ENCODE peak calls at places on chromosomes 1 and 21, in nine cellular contexts. One of them, this sample, is unnamed.

GRCh38 chr21:46005081-46005480 is 23.5 kb downstream of the COL6A1 start:
- DNase-seq in MCF 10A: no peak
- DNase-seq in Peyer's patch: no peak
- DNase-seq in cardiac fibroblast: no peak
- DNase-seq in PC-9: no peak
- DNase-seq in astrocyte of the spinal cord: no peak
- DNase-seq in MM.1S: no peak
- DNase-seq in tibial artery: no peak
- DNase-seq in AG09309: no peak
- DNase-seq in this sample: no peak

GRCh38 chr1:97820470-97821188 is 100.2 kb downstream of the DPYD start:
- DNase-seq in cardiac fibroblast: peak; percentile 60
- DNase-seq in tibial artery: no peak
- DNase-seq in Peyer's patch: no peak
- DNase-seq in astrocyte of the spinal cord: peak; percentile 58
- DNase-seq in AG09309: no peak
- DNase-seq in MM.1S: peak; percentile 42
- DNase-seq in MCF 10A: peak; percentile 43
- DNase-seq in PC-9: peak; percentile 43
- DNase-seq in this sample: peak; percentile 6

GRCh38 chr1:23593556-23594148 is 34.4 kb upstream of the ID3 start:
- DNase-seq in AG09309: no peak
- DNase-seq in cardiac fibroblast: no peak
- DNase-seq in PC-9: peak; percentile 90
- DNase-seq in astrocyte of the spinal cord: peak; percentile 37
- DNase-seq in tibial artery: no peak
- DNase-seq in MCF 10A: peak; percentile 96
- DNase-seq in MM.1S: no peak
- DNase-seq in Peyer's patch: peak; percentile 60
- DNase-seq in this sample: peak; percentile 64

GRCh38 chr1:44786138-44786840 is 1.7 kb downstream of the BEST4 start:
- DNase-seq in AG09309: no peak
- DNase-seq in PC-9: peak; percentile 43
- DNase-seq in astrocyte of the spinal cord: peak; percentile 74
- DNase-seq in tibial artery: peak; percentile 83
- DNase-seq in cardiac fibroblast: peak; percentile 61
- DNase-seq in MCF 10A: peak; percentile 68
- DNase-seq in Peyer's patch: peak; percentile 90
- DNase-seq in MM.1S: peak; percentile 27
- DNase-seq in this sample: peak; percentile 76

GRCh38 chr1:58528518-58528917 is 18.0 kb downstream of the OMA1 start:
- DNase-seq in MCF 10A: peak; percentile 68
- DNase-seq in PC-9: peak; percentile 36
- DNase-seq in astrocyte of the spinal cord: no peak
- DNase-seq in cardiac fibroblast: peak; percentile 84
- DNase-seq in Peyer's patch: no peak
- DNase-seq in tibial artery: no peak
- DNase-seq in AG09309: peak; percentile 54
- DNase-seq in MM.1S: no peak
- DNase-seq in this sample: no peak

GRCh38 chr1:213779228-213779627 is 208.5 kb upstream of the PROX1 start:
- DNase-seq in tibial artery: no peak
- DNase-seq in astrocyte of the spinal cord: no peak
- DNase-seq in Peyer's patch: no peak
- DNase-seq in MM.1S: no peak
- DNase-seq in PC-9: peak; percentile 93
- DNase-seq in cardiac fibroblast: no peak
- DNase-seq in MCF 10A: peak; percentile 32
- DNase-seq in AG09309: no peak
- DNase-seq in this sample: peak; percentile 20

GRCh38 chr1:151579436-151580225 is 32.2 kb upstream of the SNX27 start:
- DNase-seq in PC-9: peak; percentile 74
- DNase-seq in cardiac fibroblast: peak; percentile 16
- DNase-seq in Peyer's patch: no peak
- DNase-seq in astrocyte of the spinal cord: peak; percentile 52
- DNase-seq in AG09309: no peak
- DNase-seq in MCF 10A: peak; percentile 70
- DNase-seq in tibial artery: no peak
- DNase-seq in MM.1S: no peak
- DNase-seq in this sample: no peak

GRCh38 chr1:155082301-155082940 is 3.8 kb downstream of the EFNA3 start:
- DNase-seq in MCF 10A: no peak
- DNase-seq in astrocyte of the spinal cord: no peak
- DNase-seq in tibial artery: no peak
- DNase-seq in Peyer's patch: no peak
- DNase-seq in cardiac fibroblast: no peak
- DNase-seq in AG09309: no peak
- DNase-seq in PC-9: no peak
- DNase-seq in MM.1S: no peak
- DNase-seq in this sample: no peak

GRCh38 chr1:40595623-40596022 is 64.2 kb downstream of the ZNF684 start:
- DNase-seq in AG09309: no peak
- DNase-seq in PC-9: no peak
- DNase-seq in MCF 10A: no peak
- DNase-seq in astrocyte of the spinal cord: no peak
- DNase-seq in tibial artery: no peak
- DNase-seq in cardiac fibroblast: no peak
- DNase-seq in Peyer's patch: no peak
- DNase-seq in MM.1S: no peak
- DNase-seq in this sample: no peak

GRCh38 chr1:234745844-234746797 is 136.1 kb upstream of the IRF2BP2 start:
- DNase-seq in PC-9: peak; percentile 79
- DNase-seq in tibial artery: no peak
- DNase-seq in Peyer's patch: no peak
- DNase-seq in AG09309: no peak
- DNase-seq in MCF 10A: no peak
- DNase-seq in cardiac fibroblast: peak; percentile 56
- DNase-seq in MM.1S: no peak
- DNase-seq in astrocyte of the spinal cord: peak; percentile 62
- DNase-seq in this sample: no peak

GRCh38 chr1:72186733-72187307 is 95.5 kb downstream of the NEGR1 start:
- DNase-seq in astrocyte of the spinal cord: peak; percentile 45
- DNase-seq in cardiac fibroblast: peak; percentile 48
- DNase-seq in PC-9: no peak
- DNase-seq in AG09309: no peak
- DNase-seq in MM.1S: peak; percentile 21
- DNase-seq in MCF 10A: peak; percentile 42
- DNase-seq in tibial artery: no peak
- DNase-seq in Peyer's patch: no peak
- DNase-seq in this sample: no peak

GRCh38 chr1:33502726-33503125 is 30.3 kb downstream of the ZSCAN20 start:
- DNase-seq in MCF 10A: peak; percentile 37
- DNase-seq in cardiac fibroblast: peak; percentile 7
- DNase-seq in tibial artery: no peak
- DNase-seq in astrocyte of the spinal cord: peak; percentile 54
- DNase-seq in PC-9: no peak
- DNase-seq in MM.1S: no peak
- DNase-seq in Peyer's patch: no peak
- DNase-seq in AG09309: peak; percentile 1
- DNase-seq in this sample: no peak

GRCh38 chr1:6162773-6163172 is 17.3 kb downstream of the CHD5 start:
- DNase-seq in cardiac fibroblast: no peak
- DNase-seq in PC-9: no peak
- DNase-seq in astrocyte of the spinal cord: no peak
- DNase-seq in MM.1S: no peak
- DNase-seq in tibial artery: no peak
- DNase-seq in Peyer's patch: no peak
- DNase-seq in AG09309: no peak
- DNase-seq in MCF 10A: no peak
- DNase-seq in this sample: peak; percentile 39

GRCh38 chr1:103025858-103026409 is 82.4 kb downstream of the COL11A1 start:
- DNase-seq in MCF 10A: no peak
- DNase-seq in tibial artery: no peak
- DNase-seq in Peyer's patch: no peak
- DNase-seq in PC-9: no peak
- DNase-seq in cardiac fibroblast: no peak
- DNase-seq in AG09309: no peak
- DNase-seq in astrocyte of the spinal cord: no peak
- DNase-seq in MM.1S: no peak
- DNase-seq in this sample: no peak

GRCh38 chr1:151972533-151973270 is 21.0 kb downstream of the S100A10 start:
- DNase-seq in astrocyte of the spinal cord: peak; percentile 87
- DNase-seq in tibial artery: no peak
- DNase-seq in AG09309: no peak
- DNase-seq in PC-9: peak; percentile 95
- DNase-seq in cardiac fibroblast: peak; percentile 76
- DNase-seq in MM.1S: no peak
- DNase-seq in Peyer's patch: peak; percentile 80
- DNase-seq in MCF 10A: peak; percentile 96
- DNase-seq in this sample: peak; percentile 66

GRCh38 chr1:145961425-145962156 is 2.8 kb downstream of the ANKRD34A start:
- DNase-seq in MM.1S: no peak
- DNase-seq in astrocyte of the spinal cord: no peak
- DNase-seq in Peyer's patch: peak; percentile 81
- DNase-seq in cardiac fibroblast: peak; percentile 24
- DNase-seq in AG09309: no peak
- DNase-seq in MCF 10A: no peak
- DNase-seq in PC-9: no peak
- DNase-seq in tibial artery: peak; percentile 85
- DNase-seq in this sample: no peak

GRCh38 chr21:17900281-17900989 is 81.3 kb upstream of the C21orf91 start:
- DNase-seq in tibial artery: no peak
- DNase-seq in astrocyte of the spinal cord: no peak
- DNase-seq in MM.1S: no peak
- DNase-seq in Peyer's patch: no peak
- DNase-seq in PC-9: no peak
- DNase-seq in cardiac fibroblast: no peak
- DNase-seq in AG09309: no peak
- DNase-seq in MCF 10A: no peak
- DNase-seq in this sample: no peak

GRCh38 chr1:19234224-19234623 is 17.1 kb downstream of the EMC1 start:
- DNase-seq in MCF 10A: no peak
- DNase-seq in cardiac fibroblast: no peak
- DNase-seq in astrocyte of the spinal cord: no peak
- DNase-seq in PC-9: no peak
- DNase-seq in tibial artery: peak; percentile 17
- DNase-seq in Peyer's patch: no peak
- DNase-seq in MM.1S: no peak
- DNase-seq in AG09309: no peak
- DNase-seq in this sample: no peak

GRCh38 chr1:19229828-19230325 is 19.8 kb upstream of the UBR4 start:
- DNase-seq in AG09309: no peak
- DNase-seq in PC-9: no peak
- DNase-seq in MCF 10A: no peak
- DNase-seq in astrocyte of the spinal cord: no peak
- DNase-seq in cardiac fibroblast: no peak
- DNase-seq in tibial artery: no peak
- DNase-seq in Peyer's patch: no peak
- DNase-seq in MM.1S: no peak
- DNase-seq in this sample: no peak

GRCh38 chr1:19229229-19229628 is 19.2 kb upstream of the UBR4 start:
- DNase-seq in cardiac fibroblast: no peak
- DNase-seq in Peyer's patch: no peak
- DNase-seq in PC-9: no peak
- DNase-seq in AG09309: no peak
- DNase-seq in MCF 10A: no peak
- DNase-seq in MM.1S: no peak
- DNase-seq in astrocyte of the spinal cord: no peak
- DNase-seq in tibial artery: peak; percentile 16
- DNase-seq in this sample: no peak

GRCh38 chr1:19232526-19232851 is 18.8 kb downstream of the EMC1 start:
- DNase-seq in MCF 10A: no peak
- DNase-seq in AG09309: no peak
- DNase-seq in PC-9: no peak
- DNase-seq in Peyer's patch: no peak
- DNase-seq in tibial artery: peak; percentile 64
- DNase-seq in astrocyte of the spinal cord: peak; percentile 61
- DNase-seq in cardiac fibroblast: peak; percentile 60
- DNase-seq in MM.1S: no peak
- DNase-seq in this sample: no peak
- TF ChIP-seq CTCF in MCF 10A: no peak
- TF ChIP-seq CTCF in AG09309: peak; percentile 16
- TF ChIP-seq CTCF in PC-9: no peak
- TF ChIP-seq CTCF in Peyer's patch: no peak
- TF ChIP-seq CTCF in tibial artery: no peak
- TF ChIP-seq CTCF in astrocyte of the spinal cord: peak; percentile 20
- TF ChIP-seq CTCF in cardiac fibroblast: no peak
- TF ChIP-seq CTCF in MM.1S: no peak
- TF ChIP-seq CTCF in this sample: no peak

DNA sequence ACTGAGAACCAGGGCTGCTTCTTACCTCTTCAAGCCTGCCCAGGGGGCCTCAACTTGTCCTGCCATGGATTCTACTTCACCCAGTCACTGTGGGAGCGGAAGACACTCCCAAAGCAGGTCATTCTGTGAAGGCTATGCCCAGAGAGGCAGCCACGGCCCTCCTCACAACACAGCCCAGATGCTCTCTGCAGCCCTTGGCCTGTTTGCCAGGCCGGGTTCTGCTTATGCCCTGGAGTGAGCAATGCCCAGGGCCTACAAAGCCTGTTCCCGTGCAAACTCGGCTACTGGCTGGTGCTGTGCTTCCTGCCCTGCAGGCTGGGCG is 33.8 kb upstream of the SLC30A1 start:
- DNase-seq in Peyer's patch: no peak
- DNase-seq in PC-9: no peak
- DNase-seq in MM.1S: no peak
- DNase-seq in astrocyte of the spinal cord: no peak
- DNase-seq in tibial artery: no peak
- DNase-seq in AG09309: no peak
- DNase-seq in cardiac fibroblast: no peak
- DNase-seq in MCF 10A: no peak
- DNase-seq in this sample: no peak
- TF ChIP-seq CTCF in Peyer's patch: no peak
- TF ChIP-seq CTCF in PC-9: no peak
- TF ChIP-seq CTCF in MM.1S: no peak
- TF ChIP-seq CTCF in astrocyte of the spinal cord: no peak
- TF ChIP-seq CTCF in tibial artery: no peak
- TF ChIP-seq CTCF in AG09309: no peak
- TF ChIP-seq CTCF in cardiac fibroblast: no peak
- TF ChIP-seq CTCF in MCF 10A: no peak
- TF ChIP-seq CTCF in this sample: no peak

DNA sequence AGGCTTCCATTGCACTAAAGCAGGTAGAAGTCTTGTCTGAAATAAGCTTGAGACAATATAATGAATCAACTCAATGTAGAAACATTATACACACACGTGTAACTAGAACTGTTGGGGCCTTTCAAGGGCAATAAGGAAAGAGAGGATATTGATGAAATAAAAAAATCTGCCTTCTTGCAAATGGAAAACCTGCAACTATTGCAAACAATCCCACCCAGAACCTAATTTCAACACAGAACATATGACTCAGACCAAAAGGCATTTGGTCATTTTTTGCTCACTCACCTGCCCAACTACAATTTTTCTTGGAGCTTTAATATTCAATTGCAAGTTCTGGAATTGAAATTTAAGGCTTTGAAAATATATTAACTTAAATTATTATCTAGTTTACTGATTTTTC is 900.1 kb downstream of the TTLL7 start:
- DNase-seq in cardiac fibroblast: no peak
- DNase-seq in MCF 10A: peak; percentile 45
- DNase-seq in AG09309: no peak
- DNase-seq in astrocyte of the spinal cord: no peak
- DNase-seq in MM.1S: no peak
- DNase-seq in tibial artery: no peak
- DNase-seq in Peyer's patch: no peak
- DNase-seq in PC-9: peak; percentile 76
- DNase-seq in this sample: no peak
- TF ChIP-seq CTCF in cardiac fibroblast: no peak
- TF ChIP-seq CTCF in MCF 10A: no peak
- TF ChIP-seq CTCF in AG09309: no peak
- TF ChIP-seq CTCF in astrocyte of the spinal cord: no peak
- TF ChIP-seq CTCF in MM.1S: no peak
- TF ChIP-seq CTCF in tibial artery: no peak
- TF ChIP-seq CTCF in Peyer's patch: no peak
- TF ChIP-seq CTCF in PC-9: no peak
- TF ChIP-seq CTCF in this sample: no peak

GRCh38 chr1:60035925-60036324 is 37.6 kb downstream of the C1orf87 start:
- DNase-seq in MCF 10A: no peak
- DNase-seq in cardiac fibroblast: no peak
- DNase-seq in tibial artery: no peak
- DNase-seq in AG09309: no peak
- DNase-seq in MM.1S: no peak
- DNase-seq in PC-9: no peak
- DNase-seq in astrocyte of the spinal cord: no peak
- DNase-seq in Peyer's patch: no peak
- DNase-seq in this sample: no peak
- TF ChIP-seq CTCF in MCF 10A: no peak
- TF ChIP-seq CTCF in cardiac fibroblast: no peak
- TF ChIP-seq CTCF in tibial artery: no peak
- TF ChIP-seq CTCF in AG09309: no peak
- TF ChIP-seq CTCF in MM.1S: no peak
- TF ChIP-seq CTCF in PC-9: no peak
- TF ChIP-seq CTCF in astrocyte of the spinal cord: no peak
- TF ChIP-seq CTCF in Peyer's patch: no peak
- TF ChIP-seq CTCF in this sample: no peak